ENCODE peak calls at places on chromosome 13, in four cellular contexts. L, V, M and K are unnamed samples.

GRCh38 chr13:57582032-57582431 is 49.5 kb upstream of the PCDH17 start:
- DNase-seq in L (no peak), M (no peak), V (peak), K (peak)

GRCh38 chr13:34867590-34867989 is 74.5 kb upstream of the NBEA start:
- DNase-seq in L (peak), M (no peak), V (no peak), K (no peak)

GRCh38 chr13:26019881-26020535 is 31.8 kb downstream of the SHISA2 start:
- DNase-seq in M (no peak), V (no peak), L (no peak), K (no peak)

GRCh38 chr13:113298001-113298945 is 1.2 kb downstream of the LAMP1 start:
- DNase-seq in L (no peak), V (no peak), M (no peak), K (no peak)

GRCh38 chr13:24267283-24267682 is 42.1 kb upstream of the C1QTNF9 start:
- DNase-seq in L (peak), V (no peak), M (no peak), K (no peak)

GRCh38 chr13:45851171-45851889 is at the start of gene SIAH3:
- DNase-seq in L (no peak), V (peak), M (no peak), K (no peak)

GRCh38 chr13:57063007-57063406 is 77.7 kb upstream of the PRR20A start:
- DNase-seq in M (no peak), L (no peak), V (no peak), K (no peak)

GRCh38 chr13:52162279-52163101 is 3.1 kb upstream of the NEK3 start:
- DNase-seq in V (no peak), L (no peak), M (no peak), K (peak)

GRCh38 chr13:53110614-53111013 is 82.0 kb downstream of the OLFM4 start:
- DNase-seq in M (no peak), L (no peak), V (no peak), K (no peak)

GRCh38 chr13:33582121-33582520 is 235.8 kb upstream of the RFC3 start:
- DNase-seq in L (no peak), V (no peak), M (no peak), K (no peak)

GRCh38 chr13:95571941-95572340 is 19.4 kb downstream of the CLDN10 start:
- DNase-seq in V (no peak), M (no peak), L (no peak), K (no peak)

GRCh38 chr13:101398920-101399319 is 17.4 kb downstream of the NALCN start:
- DNase-seq in M (no peak), L (no peak), V (no peak), K (no peak)

GRCh38 chr13:42549555-42549941 is 24.4 kb upstream of the TNFSF11 start:
- DNase-seq in M (no peak), L (no peak), V (no peak), K (no peak)

DNA sequence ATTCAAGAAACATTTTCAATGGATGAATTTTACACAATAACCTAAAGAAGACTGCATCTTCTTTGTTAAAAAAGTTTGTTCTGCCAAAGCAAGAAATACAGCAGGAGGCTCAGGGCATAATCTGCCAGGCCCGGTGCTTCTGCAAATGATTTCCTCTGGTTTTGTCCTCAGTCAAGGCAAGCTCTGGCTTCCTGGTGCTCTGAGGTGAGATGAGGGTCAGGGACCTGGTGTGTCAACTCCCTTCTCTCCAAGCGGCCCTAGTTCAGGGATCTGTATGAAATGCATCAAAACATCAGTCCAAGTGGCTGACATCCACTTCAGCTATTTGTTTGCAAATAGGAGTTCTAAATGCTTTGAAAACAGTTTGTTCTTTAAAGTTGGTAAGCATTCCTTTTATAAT is 31.6 kb downstream of the LACC1 start:
- DNase-seq in V (no peak), M (no peak), L (no peak), K (no peak)
- TF ChIP-seq TCF7 in V (no peak), M (no peak), L (no peak), K (no peak)

GRCh38 chr13:31951215-31951678 is 80.3 kb upstream of the FRY start:
- DNase-seq in L (peak), M (no peak), V (no peak), K (no peak)
- TF ChIP-seq TCF7 in L (no peak), M (no peak), V (no peak), K (no peak)

DNA sequence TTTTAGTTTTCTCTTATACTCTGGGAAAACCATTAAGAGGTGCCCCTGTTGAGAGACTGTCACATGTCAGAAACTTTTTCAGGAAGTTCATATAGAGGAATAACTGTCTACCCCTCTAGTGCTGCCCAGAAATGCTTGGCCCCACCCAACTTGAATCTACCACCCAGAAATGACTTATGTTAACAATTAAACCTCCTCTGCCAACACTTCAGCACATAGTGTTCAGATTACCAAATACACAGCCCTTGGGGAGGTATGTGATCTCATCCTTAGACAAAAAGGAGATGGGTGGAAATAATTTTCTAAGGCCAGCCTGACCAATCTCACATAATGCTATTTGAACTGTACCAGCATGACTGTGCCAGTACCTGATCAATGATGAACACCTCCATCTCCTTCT is 35.6 kb downstream of the CCDC169 start:
- DNase-seq in L (no peak), M (no peak), V (no peak), K (no peak)
- TF ChIP-seq TCF7 in L (no peak), M (no peak), V (no peak), K (no peak)

DNA sequence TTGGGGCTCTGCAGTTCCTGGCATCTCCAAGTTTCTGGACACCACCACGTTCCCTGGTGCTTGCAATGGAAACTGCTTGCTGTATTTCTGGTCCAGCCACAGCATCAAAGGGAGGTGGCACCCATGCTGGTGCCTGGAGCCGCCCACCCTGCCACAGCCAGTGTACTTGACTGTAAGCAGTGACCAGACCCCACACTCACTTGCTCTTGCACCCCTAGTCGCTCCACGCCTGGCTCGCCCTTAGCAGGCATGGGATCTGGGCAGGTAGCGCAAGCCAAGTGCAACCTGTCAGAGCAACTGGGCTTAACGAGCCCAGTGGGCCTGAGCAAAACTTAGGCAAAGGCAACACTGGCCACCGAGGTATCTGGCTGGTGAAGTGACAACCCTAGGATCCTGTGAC is 648.2 kb upstream of the PCDH9 start:
- DNase-seq in M (no peak), L (no peak), V (no peak), K (no peak)
- TF ChIP-seq TCF7 in M (no peak), L (no peak), V (no peak), K (no peak)

GRCh38 chr13:110187501-110188161 is 119.3 kb downstream of the COL4A1 start:
- DNase-seq in L (no peak), V (no peak), M (no peak), K (no peak)
- TF ChIP-seq TCF7 in L (no peak), V (no peak), M (no peak), K (no peak)

GRCh38 chr13:98664047-98664446 is 87.1 kb upstream of the STK24 start:
- DNase-seq in M (no peak), V (no peak), L (no peak), K (no peak)

GRCh38 chr13:98664510-98664909 is 87.6 kb upstream of the STK24 start:
- DNase-seq in M (no peak), L (no peak), V (no peak), K (no peak)

GRCh38 chr13:98665638-98665995 is 86.9 kb downstream of the SLC15A1 start:
- DNase-seq in V (no peak), L (no peak), M (no peak), K (no peak)

DNA sequence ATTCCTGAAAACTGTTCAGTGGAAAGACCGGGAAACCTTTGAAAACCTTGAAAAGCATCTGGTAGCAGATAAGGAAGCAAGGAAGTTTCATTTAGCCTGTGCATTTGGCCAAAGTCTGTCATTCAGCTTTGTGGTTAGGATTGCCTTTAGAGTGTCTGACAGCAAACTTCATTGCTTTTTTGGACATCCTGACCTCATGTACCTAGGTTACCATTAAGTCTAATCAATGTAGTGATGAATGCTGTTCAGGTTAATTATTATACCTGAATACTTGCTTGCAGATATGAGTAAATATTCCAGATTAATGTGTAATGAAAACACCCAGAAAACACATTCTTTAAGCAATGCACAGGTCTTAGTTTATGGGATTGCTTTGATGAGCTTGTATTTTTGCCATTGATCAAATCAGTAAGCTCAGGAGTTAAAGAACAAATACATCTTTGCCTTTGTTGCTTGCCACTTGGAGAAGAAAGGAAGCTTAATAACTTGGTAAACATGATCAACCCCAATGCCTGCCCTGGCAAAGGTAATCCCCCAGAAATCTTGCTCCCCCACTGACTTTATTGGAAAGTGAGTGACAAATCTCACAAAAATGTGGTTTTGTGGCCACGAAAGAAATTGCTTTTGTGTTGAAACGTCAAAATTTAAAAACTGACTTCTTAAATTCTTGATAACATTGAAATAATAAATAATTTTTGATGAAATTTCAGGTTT is 87.4 kb downstream of the SLC15A1 start:
- DNase-seq in M (no peak), L (no peak), V (no peak), K (no peak)
- TF ChIP-seq TCF7 in M (no peak), L (no peak), V (no peak), K (no peak)

GRCh38 chr13:111584101-111584500 is 263.7 kb downstream of the TEX29 start:
- DNase-seq in L (no peak), V (no peak), M (peak), K (no peak)

GRCh38 chr13:111589321-111589720 is 268.9 kb downstream of the TEX29 start:
- DNase-seq in M (no peak), V (no peak), L (no peak), K (no peak)

GRCh38 chr13:111589992-111590391 is 269.6 kb downstream of the TEX29 start:
- DNase-seq in V (no peak), M (no peak), L (no peak), K (no peak)

GRCh38 chr13:111586291-111586690 is 265.8 kb downstream of the TEX29 start:
- DNase-seq in L (no peak), M (no peak), V (no peak), K (no peak)

GRCh38 chr13:111587249-111587648 is 266.8 kb downstream of the TEX29 start:
- DNase-seq in V (no peak), L (no peak), M (no peak), K (no peak)
- TF ChIP-seq TCF7 in V (no peak), L (no peak), M (no peak), K (no peak)

DNA sequence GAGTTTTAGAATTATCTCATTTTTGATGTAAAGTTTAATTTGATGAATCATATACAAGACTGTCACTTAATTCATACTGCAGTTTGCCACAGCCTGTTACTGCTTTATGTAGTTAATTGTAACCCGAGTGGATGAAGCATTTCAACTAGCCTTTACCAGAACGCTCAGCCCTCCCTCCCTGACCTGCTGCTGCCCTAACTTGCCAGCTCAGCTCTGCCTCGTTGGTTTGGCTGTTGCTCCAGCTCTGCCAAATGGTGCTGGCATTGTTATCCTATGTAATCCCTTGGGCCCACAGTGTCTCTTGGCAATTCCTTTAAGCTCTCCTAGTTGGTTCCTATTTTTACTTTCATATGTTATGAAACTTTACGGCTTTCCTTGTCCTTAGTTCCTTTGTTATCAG is 113.3 kb downstream of the LMO7 start:
- DNase-seq in L (no peak), M (no peak), V (no peak), K (no peak)
- TF ChIP-seq TCF7 in L (no peak), M (no peak), V (no peak), K (no peak)

GRCh38 chr13:19910336-19911072 is 47.1 kb upstream of the ZMYM5 start:
- DNase-seq in V (no peak), L (no peak), M (no peak), K (no peak)
- TF ChIP-seq TCF7 in V (no peak), L (no peak), M (no peak), K (no peak)